ENCODE peak calls at places on chromosome 5, in four cellular contexts. One of them, this sample, is unnamed.

GRCh38 chr5:56176155-56176798 is 56.9 kb downstream of the ANKRD55 start:
- DNase-seq in HCT116: no peak
- DNase-seq in GM12878: no peak
- DNase-seq in SK-N-SH: no peak
- DNase-seq in this sample: no peak

GRCh38 chr5:63564789-63565188 is 397.5 kb downstream of the HTR1A start:
- DNase-seq in HCT116: no peak
- DNase-seq in GM12878: no peak
- DNase-seq in SK-N-SH: no peak
- DNase-seq in this sample: no peak

GRCh38 chr5:158921441-158922262 is 178.1 kb downstream of the EBF1 start:
- DNase-seq in HCT116: no peak
- DNase-seq in GM12878: peak; percentile 75
- DNase-seq in SK-N-SH: no peak
- DNase-seq in this sample: no peak

GRCh38 chr5:138748630-138749081 is 4.6 kb upstream of the CTNNA1 start:
- DNase-seq in HCT116: no peak
- DNase-seq in GM12878: no peak
- DNase-seq in SK-N-SH: no peak
- DNase-seq in this sample: no peak

GRCh38 chr5:154712518-154713437 is 42.4 kb upstream of the LARP1 start:
- DNase-seq in HCT116: peak; percentile 46
- DNase-seq in GM12878: no peak
- DNase-seq in SK-N-SH: no peak
- DNase-seq in this sample: peak; percentile 91

GRCh38 chr5:172541119-172541763 is 86.9 kb upstream of the SH3PXD2B start:
- DNase-seq in HCT116: no peak
- DNase-seq in GM12878: no peak
- DNase-seq in SK-N-SH: peak; percentile 90
- DNase-seq in this sample: no peak

GRCh38 chr5:151315998-151316597 is 12.5 kb upstream of the SLC36A3 start:
- DNase-seq in HCT116: peak; percentile 37
- DNase-seq in GM12878: peak; percentile 7
- DNase-seq in SK-N-SH: peak; percentile 74
- DNase-seq in this sample: peak; percentile 88

GRCh38 chr5:55313870-55314617 is 6.3 kb downstream of the MTREX start:
- DNase-seq in HCT116: no peak
- DNase-seq in GM12878: no peak
- DNase-seq in SK-N-SH: no peak
- DNase-seq in this sample: no peak

GRCh38 chr5:166713281-166713680 is 1578.2 kb upstream of the WWC1 start:
- DNase-seq in HCT116: no peak
- DNase-seq in GM12878: no peak
- DNase-seq in SK-N-SH: no peak
- DNase-seq in this sample: no peak

GRCh38 chr5:127854520-127854919 is 151.3 kb downstream of the CCDC192 start:
- DNase-seq in HCT116: no peak
- DNase-seq in GM12878: no peak
- DNase-seq in SK-N-SH: no peak
- DNase-seq in this sample: no peak

GRCh38 chr5:25554077-25554476 is 909.3 kb upstream of the CDH10 start:
- DNase-seq in HCT116: no peak
- DNase-seq in GM12878: no peak
- DNase-seq in SK-N-SH: no peak
- DNase-seq in this sample: no peak

GRCh38 chr5:161889971-161890370 is 42.1 kb downstream of the GABRA1 start:
- DNase-seq in HCT116: no peak
- DNase-seq in GM12878: no peak
- DNase-seq in SK-N-SH: no peak
- DNase-seq in this sample: peak; percentile 35

GRCh38 chr5:32151198-32151597 is 22.9 kb downstream of the GOLPH3 start:
- DNase-seq in HCT116: no peak
- DNase-seq in GM12878: no peak
- DNase-seq in SK-N-SH: no peak
- DNase-seq in this sample: no peak

GRCh38 chr5:103428411-103428871 is 134.1 kb downstream of the NUDT12 start:
- DNase-seq in HCT116: no peak
- DNase-seq in GM12878: no peak
- DNase-seq in SK-N-SH: no peak
- DNase-seq in this sample: no peak

GRCh38 chr5:143108498-143109128 is 294.9 kb downstream of the NR3C1 start:
- DNase-seq in HCT116: no peak
- DNase-seq in GM12878: no peak
- DNase-seq in SK-N-SH: no peak
- DNase-seq in this sample: peak; percentile 72

GRCh38 chr5:3924990-3925389 is 329.4 kb downstream of the IRX1 start:
- DNase-seq in HCT116: no peak
- DNase-seq in GM12878: no peak
- DNase-seq in SK-N-SH: no peak
- DNase-seq in this sample: no peak

GRCh38 chr5:166625210-166625865 is 1666.1 kb upstream of the WWC1 start:
- DNase-seq in HCT116: no peak
- DNase-seq in GM12878: no peak
- DNase-seq in SK-N-SH: no peak
- DNase-seq in this sample: no peak

GRCh38 chr5:152256580-152256979 is 148.5 kb downstream of the NMUR2 start:
- DNase-seq in HCT116: no peak
- DNase-seq in GM12878: no peak
- DNase-seq in SK-N-SH: no peak
- DNase-seq in this sample: no peak

GRCh38 chr5:178192787-178193186 is 5.6 kb upstream of the GMCL2 start:
- DNase-seq in HCT116: no peak
- DNase-seq in GM12878: no peak
- DNase-seq in SK-N-SH: no peak
- DNase-seq in this sample: no peak

GRCh38 chr5:160357861-160358411 is 12.5 kb downstream of the C1QTNF2 start:
- DNase-seq in HCT116: no peak
- DNase-seq in GM12878: no peak
- DNase-seq in SK-N-SH: no peak
- DNase-seq in this sample: no peak

GRCh38 chr5:144944936-144945335 is 774.3 kb downstream of the KCTD16 start:
- DNase-seq in HCT116: no peak
- DNase-seq in GM12878: no peak
- DNase-seq in SK-N-SH: peak; percentile 24
- DNase-seq in this sample: no peak

GRCh38 chr5:231661-232060 is 13.5 kb downstream of the SDHA start:
- DNase-seq in HCT116: no peak
- DNase-seq in GM12878: no peak
- DNase-seq in SK-N-SH: no peak
- DNase-seq in this sample: no peak

GRCh38 chr5:72156921-72157320 is 49.6 kb downstream of the MAP1B start:
- DNase-seq in HCT116: no peak
- DNase-seq in GM12878: no peak
- DNase-seq in SK-N-SH: no peak
- DNase-seq in this sample: no peak

GRCh38 chr5:143396353-143396940 is 7.0 kb downstream of the NR3C1 start:
- DNase-seq in HCT116: no peak
- DNase-seq in GM12878: no peak
- DNase-seq in SK-N-SH: no peak
- DNase-seq in this sample: no peak

GRCh38 chr5:125002727-125003598 is 256.5 kb upstream of the ZNF608 start:
- DNase-seq in HCT116: no peak
- DNase-seq in GM12878: peak; percentile 55
- DNase-seq in SK-N-SH: no peak
- DNase-seq in this sample: no peak

DNA sequence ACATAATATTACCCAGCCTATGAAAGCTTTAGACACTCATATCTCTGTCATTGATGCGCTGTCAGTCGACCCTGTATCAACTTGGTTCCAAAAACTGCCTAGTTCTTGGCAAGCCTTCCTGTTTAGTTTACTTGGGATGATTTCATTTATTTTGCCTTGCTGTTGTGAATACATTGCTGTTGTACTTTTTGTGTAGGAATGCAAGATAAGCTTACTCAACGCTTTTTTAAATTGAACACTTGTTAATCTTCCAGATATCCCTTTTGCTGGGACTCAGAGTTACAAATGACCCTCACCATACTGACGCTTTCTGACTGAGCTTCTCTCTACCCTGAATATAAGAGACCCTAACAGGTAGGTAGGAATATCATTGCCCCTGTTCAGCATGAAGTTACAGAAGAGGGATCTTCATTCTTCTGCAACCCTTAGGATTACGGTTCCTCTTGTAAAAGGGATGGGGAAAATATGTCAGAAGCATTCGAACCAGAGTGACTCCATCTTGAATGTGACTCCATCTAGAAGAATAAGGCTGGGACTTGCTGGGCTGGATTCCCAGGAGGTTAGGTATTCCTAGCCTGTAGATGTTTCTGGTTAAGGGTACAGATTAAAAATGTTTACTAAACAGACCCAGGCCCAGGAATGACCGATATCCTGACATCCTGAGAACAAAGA is 13.7 kb upstream of the PAIP1 start:
- DNase-seq in HCT116: no peak
- DNase-seq in GM12878: no peak
- DNase-seq in SK-N-SH: no peak
- DNase-seq in this sample: no peak
- TF ChIP-seq JUND in HCT116: no peak
- TF ChIP-seq JUND in GM12878: no peak
- TF ChIP-seq JUND in SK-N-SH: no peak
- TF ChIP-seq JUND in this sample: no peak

DNA sequence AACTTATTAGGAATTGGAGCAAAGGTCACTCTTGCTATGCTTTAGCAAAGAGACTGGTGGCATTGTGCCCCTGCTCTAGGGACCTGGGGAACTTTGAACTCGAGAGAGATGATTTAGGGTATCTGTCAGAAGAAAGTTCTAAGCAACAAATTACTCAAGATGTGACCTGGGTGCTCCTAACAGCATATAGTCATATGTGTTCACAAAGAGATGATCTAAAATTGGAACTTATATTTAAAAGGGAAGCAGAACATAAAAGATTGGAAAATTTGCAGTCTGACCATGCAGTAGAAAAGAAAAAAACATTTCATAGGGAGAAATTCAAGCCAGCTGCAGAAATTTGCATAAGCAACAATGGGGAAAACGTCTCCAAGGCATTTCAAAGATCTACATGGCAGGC is 68.3 kb downstream of the SEMA5A start:
- DNase-seq in HCT116: no peak
- DNase-seq in GM12878: no peak
- DNase-seq in SK-N-SH: no peak
- DNase-seq in this sample: no peak
- TF ChIP-seq JUND in HCT116: no peak
- TF ChIP-seq JUND in GM12878: no peak
- TF ChIP-seq JUND in SK-N-SH: no peak
- TF ChIP-seq JUND in this sample: no peak

DNA sequence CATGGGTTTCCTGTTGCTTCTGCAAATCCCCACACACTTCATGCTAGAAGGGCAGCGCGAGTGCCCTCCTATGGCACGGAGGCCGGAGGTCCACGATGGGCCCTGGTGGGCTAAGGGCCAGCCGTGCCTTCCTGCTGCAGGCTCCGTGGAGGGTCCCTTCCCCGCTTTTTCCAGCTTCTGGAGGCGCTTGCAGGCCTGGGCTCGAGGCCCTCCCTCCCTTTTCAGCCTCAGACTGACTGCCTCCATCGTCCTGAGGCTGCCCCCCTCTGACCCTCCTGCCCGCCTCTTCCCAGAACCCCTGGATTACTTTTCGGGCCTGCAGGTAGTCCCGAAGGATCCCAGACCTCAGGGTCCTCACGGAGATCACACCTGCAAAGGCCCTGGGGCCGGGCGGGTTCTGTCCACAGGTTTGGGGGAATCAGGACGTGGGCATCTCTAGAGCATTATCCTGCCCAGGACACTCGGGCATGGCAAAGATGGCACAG is 3.2 kb upstream of the TERT start:
- DNase-seq in HCT116: no peak
- DNase-seq in GM12878: no peak
- DNase-seq in SK-N-SH: no peak
- DNase-seq in this sample: no peak
- TF ChIP-seq JUND in HCT116: no peak
- TF ChIP-seq JUND in GM12878: no peak
- TF ChIP-seq JUND in SK-N-SH: no peak
- TF ChIP-seq JUND in this sample: no peak

DNA sequence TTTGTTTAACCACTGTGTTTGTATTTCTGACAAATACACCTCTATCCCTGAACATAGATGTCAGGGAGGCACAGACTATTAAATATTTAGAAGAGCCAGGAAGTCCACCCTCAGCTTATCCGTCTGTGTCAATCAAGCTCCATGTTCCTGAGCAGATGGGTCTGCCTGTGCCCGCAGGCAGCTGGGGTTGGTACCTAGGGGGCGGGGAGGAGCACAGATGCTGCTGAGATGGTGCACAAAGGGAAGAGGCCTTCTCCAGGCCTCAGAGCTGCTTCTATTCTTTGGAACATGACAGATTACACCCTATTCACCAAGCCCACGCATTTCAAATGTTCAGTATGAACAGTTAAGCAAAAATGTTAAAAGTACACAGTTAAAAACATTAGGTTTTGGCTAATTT is 142.1 kb downstream of the EPB41L4A start:
- DNase-seq in HCT116: no peak
- DNase-seq in GM12878: no peak
- DNase-seq in SK-N-SH: peak; percentile 30
- DNase-seq in this sample: no peak
- TF ChIP-seq JUND in HCT116: no peak
- TF ChIP-seq JUND in GM12878: no peak
- TF ChIP-seq JUND in SK-N-SH: no peak
- TF ChIP-seq JUND in this sample: no peak

GRCh38 chr5:174734571-174735497 is 10.5 kb downstream of the MSX2 start:
- DNase-seq in HCT116: no peak
- DNase-seq in GM12878: no peak
- DNase-seq in SK-N-SH: peak; percentile 64
- DNase-seq in this sample: no peak

GRCh38 chr5:174736777-174737176 is 12.4 kb downstream of the MSX2 start:
- DNase-seq in HCT116: no peak
- DNase-seq in GM12878: no peak
- DNase-seq in SK-N-SH: no peak
- DNase-seq in this sample: no peak

GRCh38 chr5:174735498-174736350 is 11.3 kb downstream of the MSX2 start:
- DNase-seq in HCT116: peak; percentile 45
- DNase-seq in GM12878: no peak
- DNase-seq in SK-N-SH: peak; percentile 89
- DNase-seq in this sample: peak; percentile 84

GRCh38 chr5:174737335-174737734 is 13.0 kb downstream of the MSX2 start:
- DNase-seq in HCT116: no peak
- DNase-seq in GM12878: no peak
- DNase-seq in SK-N-SH: no peak
- DNase-seq in this sample: peak; percentile 74

DNA sequence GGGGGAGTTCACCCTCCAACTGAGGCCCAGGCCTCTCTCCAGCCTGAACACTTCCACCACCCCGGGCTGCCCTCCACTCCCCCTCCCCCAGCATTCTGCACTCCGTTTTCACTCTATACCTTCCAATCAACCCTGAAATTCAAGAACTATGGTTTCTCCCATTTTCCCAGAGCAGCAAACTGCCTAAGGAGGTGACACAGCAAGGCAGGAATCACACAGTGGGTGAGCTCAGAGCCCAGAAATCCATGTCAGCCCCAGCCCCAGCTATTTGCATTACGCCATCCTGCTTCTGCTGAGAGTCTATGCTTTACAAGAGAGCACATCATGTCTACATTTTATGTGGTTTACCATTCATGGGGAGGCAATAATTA is 12.0 kb downstream of the MSX2 start:
- DNase-seq in HCT116: no peak
- DNase-seq in GM12878: no peak
- DNase-seq in SK-N-SH: no peak
- DNase-seq in this sample: no peak
- TF ChIP-seq JUND in HCT116: no peak
- TF ChIP-seq JUND in GM12878: no peak
- TF ChIP-seq JUND in SK-N-SH: no peak
- TF ChIP-seq JUND in this sample: no peak

GRCh38 chr5:10503997-10504761 is 59.7 kb upstream of the ANKRD33B start:
- DNase-seq in HCT116: no peak
- DNase-seq in GM12878: no peak
- DNase-seq in SK-N-SH: peak; percentile 49
- DNase-seq in this sample: no peak
- TF ChIP-seq JUND in HCT116: no peak
- TF ChIP-seq JUND in GM12878: no peak
- TF ChIP-seq JUND in SK-N-SH: no peak
- TF ChIP-seq JUND in this sample: no peak

This sample was measured in T47D.